ENCODE peak calls at places on chromosomes 11 and 22, in ten cellular contexts. Q, N, A, Z, W, Y, M, V, D and C are unnamed samples. For H3K9me3, the result is how much of the 10 kb centered on the place peaks cover.

GRCh38 chr11:129894281-129895125 is 875 bp downstream of the NFRKB start:
- DNase-seq in N (no peak), M (peak), Q (no peak), V (no peak), A (no peak), W (no peak), Z (no peak), Y (no peak), D (no peak), C (no peak)

GRCh38 chr11:68076371-68077042 is 37.7 kb downstream of the TCIRG1 start:
- DNase-seq in D (no peak), Y (no peak), Z (no peak), M (no peak), N (no peak), W (no peak), Q (no peak), V (no peak), A (no peak), C (no peak)

GRCh38 chr22:37314315-37315046 is 32.2 kb downstream of the CYTH4 start:
- DNase-seq in Q (no peak), D (no peak), M (peak), A (no peak), Y (no peak), V (no peak), N (no peak), Z (peak), W (no peak), C (no peak)

GRCh38 chr22:39416319-39416718 is 16.7 kb downstream of the TAB1 start:
- DNase-seq in A (no peak), Y (no peak), W (no peak), N (no peak), D (no peak), Q (no peak), M (no peak), V (no peak), Z (no peak), C (no peak)

GRCh38 chr11:72841397-72841796 is 27.2 kb downstream of the ATG16L2 start:
- DNase-seq in D (no peak), A (no peak), Z (no peak), V (no peak), M (no peak), Q (no peak), W (no peak), N (no peak), Y (no peak), C (no peak)

GRCh38 chr11:70297341-70297740 is 26.9 kb downstream of the PPFIA1 start:
- DNase-seq in A (no peak), Z (no peak), D (no peak), M (no peak), W (no peak), Q (no peak), Y (no peak), N (no peak), V (no peak), C (no peak)

GRCh38 chr11:76172583-76172982 is 33.7 kb downstream of the WNT11 start:
- DNase-seq in M (no peak), A (no peak), Z (no peak), N (no peak), V (no peak), Q (no peak), W (no peak), D (no peak), Y (no peak), C (no peak)

GRCh38 chr22:29587938-29588699 is 7.2 kb upstream of the NIPSNAP1 start:
- DNase-seq in Y (no peak), D (no peak), Q (no peak), W (no peak), Z (no peak), M (no peak), V (no peak), A (no peak), N (no peak), C (no peak)

GRCh38 chr22:49626361-49627216 is 201.1 kb downstream of the BRD1 start:
- DNase-seq in A (no peak), Y (no peak), Q (no peak), Z (no peak), N (no peak), D (no peak), W (no peak), M (no peak), V (no peak), C (no peak)

GRCh38 chr22:42000466-42000865 is 1.9 kb downstream of the WBP2NL start:
- DNase-seq in Q (peak), A (no peak), Y (no peak), Z (no peak), W (no peak), N (no peak), D (no peak), M (no peak), V (no peak), C (no peak)

GRCh38 chr11:116171271-116172140 is 601.3 kb downstream of the BUD13 start:
- DNase-seq in N (no peak), A (peak), Z (no peak), M (no peak), Y (no peak), W (no peak), V (no peak), Q (peak), D (no peak), C (no peak)

GRCh38 chr11:106249857-106250256 is 172.4 kb downstream of the AASDHPPT start:
- DNase-seq in A (no peak), W (no peak), M (no peak), Y (no peak), Q (no peak), N (no peak), V (no peak), Z (no peak), D (no peak), C (no peak)

GRCh38 chr11:96567193-96567592 is 177.4 kb downstream of the JRKL start:
- DNase-seq in Z (no peak), M (peak), N (no peak), W (no peak), D (no peak), Y (no peak), A (no peak), Q (no peak), V (no peak), C (no peak)

GRCh38 chr22:49023879-49024774 is 803.5 kb downstream of the BRD1 start:
- DNase-seq in W (no peak), D (no peak), N (no peak), Q (no peak), A (no peak), M (no peak), Z (no peak), Y (no peak), V (no peak), C (peak)

GRCh38 chr11:2924381-2924780 is 4.8 kb downstream of the PHLDA2 start:
- DNase-seq in Z (no peak), N (peak), W (peak), A (no peak), D (no peak), Y (no peak), Q (no peak), M (no peak), V (no peak), C (no peak)

GRCh38 chr11:32432565-32433248 is 2.6 kb downstream of the WT1 start:
- DNase-seq in Q (peak), W (no peak), Y (peak), V (no peak), Z (no peak), A (no peak), N (no peak), M (no peak), D (no peak), C (no peak)

GRCh38 chr11:28242596-28242995 is 134.4 kb downstream of the METTL15 start:
- DNase-seq in A (no peak), M (no peak), W (no peak), N (no peak), D (no peak), V (no peak), Z (no peak), Q (no peak), Y (no peak), C (no peak)

GRCh38 chr11:66607126-66607834 is 9.2 kb upstream of the RBM14 start:
- DNase-seq in M (no peak), Q (no peak), D (no peak), V (no peak), A (peak), W (peak), Z (no peak), N (peak), Y (no peak), C (no peak)

GRCh38 chr11:60334005-60334620 is 7.1 kb downstream of the MS4A6E start:
- DNase-seq in M (peak), D (peak), A (peak), Z (peak), N (peak), Y (peak), Q (peak), V (peak), W (peak), C (no peak)

GRCh38 chr11:71986131-71986530 is 12.6 kb upstream of the IL18BP start:
- DNase-seq in Z (no peak), D (no peak), Y (no peak), V (no peak), M (no peak), Q (no peak), N (no peak), A (no peak), W (no peak), C (no peak)

GRCh38 chr11:66450610-66451009 is 12.0 kb upstream of the MRPL11 start:
- DNase-seq in W (no peak), Q (no peak), Z (no peak), A (no peak), N (no peak), M (no peak), D (no peak), V (no peak), Y (no peak), C (no peak)

GRCh38 chr11:83866655-83867054 is 580.5 kb upstream of the CCDC90B start:
- DNase-seq in Y (no peak), M (no peak), D (no peak), Z (no peak), N (no peak), Q (no peak), W (no peak), A (no peak), V (no peak), C (no peak)

GRCh38 chr11:46338988-46339666 is 8.1 kb upstream of the DGKZ start:
- DNase-seq in N (no peak), A (no peak), M (no peak), Y (no peak), V (no peak), Q (peak), W (no peak), D (no peak), Z (no peak), C (no peak)

GRCh38 chr22:50016988-50017700 is 4.6 kb upstream of the IL17REL start:
- DNase-seq in Q (peak), M (peak), A (no peak), N (peak), Z (no peak), V (no peak), W (peak), Y (no peak), D (no peak), C (no peak)

GRCh38 chr22:41177040-41177625 is 28.0 kb upstream of the L3MBTL2 start:
- DNase-seq in N (no peak), W (no peak), A (no peak), Y (no peak), V (no peak), Q (no peak), Z (no peak), D (no peak), M (no peak), C (no peak)

GRCh38 chr11:120034881-120035620 is 102.9 kb downstream of the TRIM29 start:
- DNase-seq in N (no peak), M (no peak), Y (no peak), A (no peak), Q (peak), W (no peak), V (no peak), D (no peak), Z (no peak), C (no peak)

GRCh38 chr22:26939466-26939865 is 282.1 kb downstream of the MIAT start:
- DNase-seq in V (no peak), D (no peak), W (no peak), N (no peak), M (no peak), Z (no peak), A (no peak), Y (no peak), Q (no peak), C (no peak)

GRCh38 chr11:76579047-76579751 is 91.3 kb downstream of the LRRC32 start:
- DNase-seq in D (no peak), Q (peak), N (no peak), Y (peak), A (no peak), M (no peak), W (no peak), V (no peak), Z (no peak), C (no peak)

GRCh38 chr22:30872282-30873041 is 96.1 kb downstream of the MORC2 start:
- DNase-seq in Y (no peak), D (no peak), Q (peak), W (peak), Z (no peak), V (no peak), M (no peak), A (no peak), N (no peak), C (peak)

GRCh38 chr11:3160252-3161031 is 4.7 kb downstream of the OSBPL5 start:
- DNase-seq in N (peak), A (peak), V (peak), Z (no peak), W (peak), D (peak), Q (peak), M (peak), Y (no peak), C (peak)

GRCh38 chr11:27913650-27914049 is 194.3 kb downstream of the KIF18A start:
- DNase-seq in Q (no peak), M (no peak), W (no peak), V (no peak), D (no peak), N (no peak), Z (no peak), Y (no peak), A (no peak), C (no peak)

GRCh38 chr11:29120329-29120695 is 896.5 kb downstream of the KCNA4 start:
- DNase-seq in A (no peak), Z (no peak), V (no peak), W (no peak), D (no peak), Y (no peak), N (no peak), M (no peak), Q (no peak), C (no peak)

DNA sequence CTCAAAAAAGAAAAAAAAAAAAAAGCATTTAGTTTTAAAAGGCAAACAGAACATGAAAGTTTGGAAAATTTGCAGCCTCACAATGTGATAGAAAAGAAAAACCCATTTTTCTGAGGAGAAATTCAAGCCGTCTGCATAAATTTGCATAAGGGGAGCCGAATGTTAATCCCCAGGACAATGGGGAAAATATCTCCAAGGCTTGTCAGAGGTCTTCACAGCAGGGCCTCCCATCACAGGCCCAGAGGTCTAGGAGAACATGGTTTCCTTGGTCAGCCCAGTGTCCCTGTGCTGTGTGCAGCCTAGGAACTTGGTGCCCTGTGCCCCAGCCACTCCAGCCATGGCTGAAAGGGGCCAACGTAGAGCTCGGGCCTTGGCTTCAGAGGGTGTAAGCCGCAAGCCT is 109.1 kb downstream of the TRIM44 start:
- DNase-seq in A (no peak), N (no peak), W (no peak), Y (no peak), Z (no peak), M (no peak), V (no peak), D (no peak), Q (peak), C (no peak)
- H3K9me3 ChIP-seq in A (under half), N (under half), W (under half), Y (under half), Z (under half), M (under half), V (under half), D (under half), Q (under half), C (under half)

DNA sequence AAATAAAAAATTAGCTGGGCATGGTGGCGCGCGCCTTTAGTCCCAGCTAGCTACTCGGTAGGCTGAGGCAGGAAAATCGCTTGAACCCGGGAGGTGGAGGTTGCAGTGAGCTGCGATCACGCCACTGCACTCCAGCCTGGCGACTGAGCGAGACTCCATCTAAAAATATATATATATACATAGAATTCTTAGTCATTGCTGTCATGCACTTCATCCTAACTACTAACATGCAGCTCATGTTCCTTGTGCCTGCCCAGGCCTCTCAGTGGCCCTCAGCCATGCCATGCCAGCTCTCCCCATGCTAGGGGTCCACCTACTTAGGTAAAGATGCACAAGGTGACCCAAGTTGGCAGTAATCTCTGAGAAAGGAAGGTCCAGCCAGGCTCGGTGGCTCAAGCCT is 3.1 kb downstream of the CYB561A3 start:
- DNase-seq in Y (no peak), W (no peak), M (no peak), D (no peak), N (no peak), A (no peak), V (no peak), Z (no peak), Q (no peak), C (no peak)
- H3K27ac ChIP-seq in Y (no peak), W (peak), M (no peak), D (no peak), N (no peak), A (no peak), V (no peak), Z (no peak), Q (no peak), C (no peak)

GRCh38 chr11:8806974-8807373 is 104.0 kb upstream of the AKIP1 start:
- DNase-seq in Q (peak), Z (no peak), D (no peak), N (no peak), A (no peak), W (no peak), Y (no peak), M (no peak), V (no peak), C (no peak)

GRCh38 chr11:8809185-8809584 is 101.8 kb upstream of the AKIP1 start:
- DNase-seq in D (no peak), A (no peak), Y (no peak), Z (no peak), V (no peak), Q (no peak), M (no peak), N (no peak), W (no peak), C (no peak)

GRCh38 chr11:8809605-8810272 is 101.2 kb upstream of the AKIP1 start:
- DNase-seq in N (no peak), D (no peak), V (no peak), A (no peak), Y (no peak), W (no peak), Z (no peak), M (no peak), Q (peak), C (no peak)

GRCh38 chr11:8807544-8808225 is 103.3 kb upstream of the AKIP1 start:
- DNase-seq in V (no peak), Y (no peak), D (no peak), N (peak), Q (no peak), A (peak), Z (no peak), M (no peak), W (peak), C (no peak)

GRCh38 chr11:8808226-8808585 is 102.8 kb upstream of the AKIP1 start:
- DNase-seq in Y (no peak), V (no peak), Q (peak), A (no peak), D (no peak), W (no peak), M (no peak), N (no peak), Z (no peak), C (no peak)
- H3K4me3 ChIP-seq in Y (no peak), V (no peak), Q (peak), A (peak), D (peak), W (peak), M (no peak), N (peak), Z (no peak), C (peak)

GRCh38 chr11:132490976-132491375 is 1041.3 kb downstream of the OPCML start:
- DNase-seq in Y (no peak), M (no peak), Q (no peak), N (no peak), Z (no peak), D (no peak), W (no peak), A (no peak), V (no peak), C (no peak)
- H3K9me3 ChIP-seq in Y (under half), M (under half), Q (under half), N (under half), Z (under half), D (under half), W (under half), A (under half), V (under half), C (under half)

GRCh38 chr11:85955531-85955930 is 100.3 kb downstream of the CCDC83 start:
- DNase-seq in N (no peak), V (no peak), Z (no peak), A (no peak), Q (no peak), W (no peak), D (no peak), Y (no peak), M (no peak), C (no peak)
- H3K27ac ChIP-seq in N (peak), V (peak), Z (no peak), A (peak), Q (peak), W (peak), D (no peak), Y (no peak), M (no peak), C (no peak)